ENCODE peak calls at places on chromosomes 2 and 18, in five cellular contexts. One of them, this sample, is unnamed.
A peak's percentile ranks its signal among the peaks of the same experiment; 100 is the strongest.

GRCh38 chr2:116809074-116809473 is 1005.4 kb upstream of the DDX18 start:
- DNase-seq in H1: no peak
- DNase-seq in IMR-90: no peak
- DNase-seq in H9: no peak
- DNase-seq in mesendoderm: no peak
- DNase-seq in this sample: no peak

GRCh38 chr18:74789078-74789477 is 191.4 kb downstream of the ZNF407 start:
- DNase-seq in H1: no peak
- DNase-seq in IMR-90: no peak
- DNase-seq in H9: no peak
- DNase-seq in mesendoderm: no peak
- DNase-seq in this sample: no peak

GRCh38 chr18:6960656-6961055 is 156.9 kb downstream of the LAMA1 start:
- DNase-seq in H1: no peak
- DNase-seq in IMR-90: peak; percentile 65
- DNase-seq in H9: no peak
- DNase-seq in mesendoderm: peak; percentile 37
- DNase-seq in this sample: no peak

GRCh38 chr2:189613077-189613636 is 32.6 kb upstream of the SLC40A1 start:
- DNase-seq in H1: no peak
- DNase-seq in IMR-90: peak; percentile 98
- DNase-seq in H9: no peak
- DNase-seq in mesendoderm: peak; percentile 94
- DNase-seq in this sample: no peak

GRCh38 chr2:231547315-231548110 is 17.3 kb upstream of the NMUR1 start:
- DNase-seq in H1: no peak
- DNase-seq in IMR-90: no peak
- DNase-seq in H9: no peak
- DNase-seq in mesendoderm: no peak
- DNase-seq in this sample: no peak

GRCh38 chr18:58856881-58857280 is 7.8 kb upstream of the ZNF532 start:
- DNase-seq in H1: no peak
- DNase-seq in IMR-90: peak; percentile 83
- DNase-seq in H9: no peak
- DNase-seq in mesendoderm: no peak
- DNase-seq in this sample: no peak

GRCh38 chr2:191836853-191837769 is 9.8 kb downstream of the CAVIN2 start:
- DNase-seq in H1: no peak
- DNase-seq in IMR-90: peak; percentile 57
- DNase-seq in H9: no peak
- DNase-seq in mesendoderm: peak; percentile 60
- DNase-seq in this sample: no peak

GRCh38 chr2:170711774-170712652 is 3.1 kb upstream of the SP5 start:
- DNase-seq in H1: peak; percentile 56
- DNase-seq in IMR-90: no peak
- DNase-seq in H9: peak; percentile 86
- DNase-seq in mesendoderm: peak; percentile 83
- DNase-seq in this sample: peak; percentile 36

GRCh38 chr18:72601481-72601880 is 57.3 kb upstream of the CBLN2 start:
- DNase-seq in H1: no peak
- DNase-seq in IMR-90: no peak
- DNase-seq in H9: no peak
- DNase-seq in mesendoderm: peak; percentile 44
- DNase-seq in this sample: no peak

GRCh38 chr18:58541137-58541788 is 87.6 kb downstream of the ALPK2 start:
- DNase-seq in H1: peak; percentile 23
- DNase-seq in IMR-90: peak; percentile 44
- DNase-seq in H9: peak; percentile 73
- DNase-seq in mesendoderm: peak; percentile 89
- DNase-seq in this sample: no peak

GRCh38 chr18:10057808-10058791 is 144.3 kb downstream of the VAPA start:
- DNase-seq in H1: no peak
- DNase-seq in IMR-90: peak; percentile 84
- DNase-seq in H9: no peak
- DNase-seq in mesendoderm: no peak
- DNase-seq in this sample: no peak

GRCh38 chr2:20664431-20665260 is 2.3 kb upstream of the GDF7 start:
- DNase-seq in H1: no peak
- DNase-seq in IMR-90: no peak
- DNase-seq in H9: peak; percentile 25
- DNase-seq in mesendoderm: no peak
- DNase-seq in this sample: no peak

GRCh38 chr2:26720322-26721166 is 28.0 kb downstream of the KCNK3 start:
- DNase-seq in H1: no peak
- DNase-seq in IMR-90: peak; percentile 82
- DNase-seq in H9: no peak
- DNase-seq in mesendoderm: peak; percentile 24
- DNase-seq in this sample: no peak

GRCh38 chr2:149075065-149075464 is 36.6 kb downstream of the LYPD6B start:
- DNase-seq in H1: no peak
- DNase-seq in IMR-90: no peak
- DNase-seq in H9: no peak
- DNase-seq in mesendoderm: no peak
- DNase-seq in this sample: no peak

GRCh38 chr2:27262379-27263286 is at the start of gene SLC30A3:
- DNase-seq in H1: no peak
- DNase-seq in IMR-90: no peak
- DNase-seq in H9: peak; percentile 46
- DNase-seq in mesendoderm: no peak
- DNase-seq in this sample: peak; percentile 37

GRCh38 chr18:11654736-11655604 is 34.1 kb upstream of the GNAL start:
- DNase-seq in H1: peak; percentile 13
- DNase-seq in IMR-90: peak; percentile 4
- DNase-seq in H9: peak; percentile 72
- DNase-seq in mesendoderm: peak; percentile 67
- DNase-seq in this sample: peak; percentile 46

GRCh38 chr2:142980246-142981068 is 103.0 kb downstream of the KYNU start:
- DNase-seq in H1: no peak
- DNase-seq in IMR-90: peak; percentile 75
- DNase-seq in H9: no peak
- DNase-seq in mesendoderm: peak; percentile 81
- DNase-seq in this sample: no peak

GRCh38 chr18:39786477-39786876 is 2168.6 kb upstream of the PIK3C3 start:
- DNase-seq in H1: no peak
- DNase-seq in IMR-90: no peak
- DNase-seq in H9: no peak
- DNase-seq in mesendoderm: no peak
- DNase-seq in this sample: no peak

GRCh38 chr18:79792988-79793355 is 4.8 kb upstream of the KCNG2 start:
- DNase-seq in H1: no peak
- DNase-seq in IMR-90: no peak
- DNase-seq in H9: no peak
- DNase-seq in mesendoderm: no peak
- DNase-seq in this sample: no peak

GRCh38 chr2:190679813-190680591 is 31.1 kb downstream of the NAB1 start:
- DNase-seq in H1: peak; percentile 63
- DNase-seq in IMR-90: peak; percentile 21
- DNase-seq in H9: peak; percentile 89
- DNase-seq in mesendoderm: peak; percentile 97
- DNase-seq in this sample: no peak

GRCh38 chr2:18299423-18300212 is 260.8 kb downstream of the RDH14 start:
- DNase-seq in H1: peak; percentile 19
- DNase-seq in IMR-90: peak; percentile 96
- DNase-seq in H9: peak; percentile 31
- DNase-seq in mesendoderm: peak; percentile 96
- DNase-seq in this sample: peak; percentile 14

GRCh38 chr2:58981237-58981636 is 740.1 kb upstream of the FANCL start:
- DNase-seq in H1: no peak
- DNase-seq in IMR-90: no peak
- DNase-seq in H9: no peak
- DNase-seq in mesendoderm: no peak
- DNase-seq in this sample: no peak

GRCh38 chr2:105801961-105802360 is 57.2 kb downstream of the NCK2 start:
- DNase-seq in H1: no peak
- DNase-seq in IMR-90: no peak
- DNase-seq in H9: no peak
- DNase-seq in mesendoderm: no peak
- DNase-seq in this sample: no peak

GRCh38 chr2:105803773-105804172 is 59.1 kb downstream of the NCK2 start:
- DNase-seq in H1: no peak
- DNase-seq in IMR-90: no peak
- DNase-seq in H9: no peak
- DNase-seq in mesendoderm: no peak
- DNase-seq in this sample: no peak

GRCh38 chr2:105802587-105802986 is 57.9 kb downstream of the NCK2 start:
- DNase-seq in H1: no peak
- DNase-seq in IMR-90: no peak
- DNase-seq in H9: no peak
- DNase-seq in mesendoderm: no peak
- DNase-seq in this sample: no peak

GRCh38 chr2:105804266-105804665 is 59.6 kb downstream of the NCK2 start:
- DNase-seq in H1: no peak
- DNase-seq in IMR-90: no peak
- DNase-seq in H9: no peak
- DNase-seq in mesendoderm: no peak
- DNase-seq in this sample: no peak

GRCh38 chr2:105803337-105803736 is 58.6 kb downstream of the NCK2 start:
- DNase-seq in H1: no peak
- DNase-seq in IMR-90: no peak
- DNase-seq in H9: no peak
- DNase-seq in mesendoderm: no peak
- DNase-seq in this sample: no peak
- H3K18ac ChIP-seq in H1: no peak overlapping the region
- H3K18ac ChIP-seq in IMR-90: no peak overlapping the region
- H3K18ac ChIP-seq in H9: no peak overlapping the region
- H3K18ac ChIP-seq in mesendoderm: no peak overlapping the region
- H3K18ac ChIP-seq in this sample: no peak overlapping the region

GRCh38 chr2:1816414-1816911 is 72.1 kb upstream of the PXDN start:
- DNase-seq in H1: no peak
- DNase-seq in IMR-90: peak; percentile 56
- DNase-seq in H9: no peak
- DNase-seq in mesendoderm: no peak
- DNase-seq in this sample: no peak

GRCh38 chr2:1819396-1819795 is 75.1 kb upstream of the PXDN start:
- DNase-seq in H1: no peak
- DNase-seq in IMR-90: no peak
- DNase-seq in H9: no peak
- DNase-seq in mesendoderm: no peak
- DNase-seq in this sample: no peak

GRCh38 chr2:1817256-1818127 is 73.2 kb upstream of the PXDN start:
- DNase-seq in H1: peak; percentile 38
- DNase-seq in IMR-90: peak; percentile 98
- DNase-seq in H9: peak; percentile 86
- DNase-seq in mesendoderm: peak; percentile 85
- DNase-seq in this sample: peak; percentile 53

GRCh38 chr2:1818811-1819210 is 74.5 kb upstream of the PXDN start:
- DNase-seq in H1: no peak
- DNase-seq in IMR-90: no peak
- DNase-seq in H9: no peak
- DNase-seq in mesendoderm: no peak
- DNase-seq in this sample: no peak

DNA sequence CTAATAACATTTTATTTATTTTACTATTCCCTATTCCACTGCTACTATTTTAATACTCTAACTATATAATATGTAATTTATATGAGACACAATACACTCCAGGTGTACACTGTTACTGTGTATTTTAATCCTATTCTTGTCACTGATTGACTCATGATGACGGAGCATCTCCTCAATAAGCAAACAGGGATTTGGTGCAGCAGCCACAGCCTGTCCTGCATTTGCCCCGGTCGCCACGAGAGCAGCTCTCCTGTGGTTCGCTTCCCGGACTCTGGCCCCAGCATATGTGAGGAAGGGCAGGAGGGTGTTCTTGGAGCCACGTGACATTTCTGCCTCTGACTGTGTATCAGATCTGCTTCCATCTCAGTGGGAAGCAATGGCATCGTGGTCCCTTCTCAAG is 74.1 kb upstream of the PXDN start:
- DNase-seq in H1: no peak
- DNase-seq in IMR-90: peak; percentile 63
- DNase-seq in H9: no peak
- DNase-seq in mesendoderm: no peak
- DNase-seq in this sample: no peak
- H3K18ac ChIP-seq in H1: no peak overlapping the region
- H3K18ac ChIP-seq in IMR-90: no peak overlapping the region
- H3K18ac ChIP-seq in H9: no peak overlapping the region
- H3K18ac ChIP-seq in mesendoderm: no peak overlapping the region
- H3K18ac ChIP-seq in this sample: no peak overlapping the region

DNA sequence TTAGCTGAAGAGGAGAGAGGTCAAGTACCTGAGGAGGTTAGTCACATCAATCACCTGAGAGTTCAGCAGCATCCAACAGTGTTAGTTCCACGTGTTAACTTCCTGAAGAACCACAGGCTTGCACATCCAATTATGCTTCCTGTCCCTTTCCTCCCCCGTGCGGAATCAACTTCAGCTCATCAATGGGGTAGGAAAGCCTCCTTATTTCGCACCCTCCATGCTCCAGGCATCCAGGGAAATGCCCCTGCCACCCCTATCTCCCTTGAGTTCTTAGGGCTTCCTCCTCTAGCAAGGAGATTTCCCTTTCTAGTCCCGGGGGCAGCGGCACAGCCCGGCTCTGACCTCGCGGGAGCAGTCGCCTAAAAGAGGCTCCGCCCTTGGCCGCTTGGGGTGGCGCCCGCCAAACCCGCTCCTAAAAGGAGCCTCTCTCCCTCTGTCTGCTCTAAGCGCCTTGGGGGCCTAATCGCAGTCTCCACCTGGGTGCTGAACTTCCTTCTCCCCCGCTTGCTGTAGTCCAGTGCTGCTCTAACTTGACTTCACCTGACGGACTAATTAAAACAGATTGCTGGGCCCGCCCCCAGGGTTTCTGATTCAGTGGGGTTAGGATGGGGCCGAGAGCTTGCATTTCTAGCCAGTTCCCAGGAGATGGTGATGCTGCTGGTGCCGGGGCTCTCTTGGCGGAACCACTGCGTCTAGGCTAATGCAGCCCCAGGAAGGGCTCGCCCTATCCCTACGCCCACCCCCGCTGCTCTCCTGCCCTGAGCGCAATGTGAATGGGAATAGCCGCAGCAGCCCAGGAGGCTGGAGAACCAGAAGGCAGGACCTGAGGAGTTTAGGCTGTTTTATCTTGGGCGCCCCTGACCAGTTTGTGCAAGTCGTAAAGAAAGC is 3.4 kb upstream of the TET3 start:
- DNase-seq in H1: peak; percentile 29
- DNase-seq in IMR-90: no peak
- DNase-seq in H9: peak; percentile 81
- DNase-seq in mesendoderm: peak; percentile 82
- DNase-seq in this sample: no peak
- H3K18ac ChIP-seq in H1: peak overlapping the region; percentile 65
- H3K18ac ChIP-seq in IMR-90: no peak overlapping the region
- H3K18ac ChIP-seq in H9: no peak overlapping the region
- H3K18ac ChIP-seq in mesendoderm: no peak overlapping the region
- H3K18ac ChIP-seq in this sample: no peak overlapping the region

GRCh38 chr18:69876490-69876889 is 71.2 kb downstream of the CD226 start:
- DNase-seq in H1: no peak
- DNase-seq in IMR-90: no peak
- DNase-seq in H9: no peak
- DNase-seq in mesendoderm: no peak
- DNase-seq in this sample: no peak

GRCh38 chr18:69880083-69880482 is 67.6 kb downstream of the CD226 start:
- DNase-seq in H1: no peak
- DNase-seq in IMR-90: no peak
- DNase-seq in H9: no peak
- DNase-seq in mesendoderm: no peak
- DNase-seq in this sample: no peak

GRCh38 chr18:69882965-69883668 is 64.6 kb downstream of the CD226 start:
- DNase-seq in H1: no peak
- DNase-seq in IMR-90: no peak
- DNase-seq in H9: no peak
- DNase-seq in mesendoderm: no peak
- DNase-seq in this sample: no peak

GRCh38 chr18:69874058-69874457 is 73.6 kb downstream of the CD226 start:
- DNase-seq in H1: no peak
- DNase-seq in IMR-90: peak; percentile 65
- DNase-seq in H9: no peak
- DNase-seq in mesendoderm: peak; percentile 61
- DNase-seq in this sample: no peak

GRCh38 chr18:69878534-69878933 is 69.1 kb downstream of the CD226 start:
- DNase-seq in H1: no peak
- DNase-seq in IMR-90: no peak
- DNase-seq in H9: no peak
- DNase-seq in mesendoderm: peak; percentile 23
- DNase-seq in this sample: no peak
- H3K18ac ChIP-seq in H1: peak overlapping the region; percentile 24
- H3K18ac ChIP-seq in IMR-90: no peak overlapping the region
- H3K18ac ChIP-seq in H9: peak overlapping the region; percentile 87
- H3K18ac ChIP-seq in mesendoderm: peak overlapping the region; percentile 90
- H3K18ac ChIP-seq in this sample: no peak overlapping the region